ENCODE peak calls at places on chromosome 16, in four cellular contexts. E, J, S and F are unnamed samples.

GRCh38 chr16:80117731-80118130 is 423.1 kb upstream of the DYNLRB2 start:
- DNase-seq in E (no peak), J (no peak), S (no peak), F (no peak)

GRCh38 chr16:88349903-88350900 is 32.6 kb upstream of the ZNF469 start:
- DNase-seq in J (no peak), S (no peak), E (no peak), F (no peak)

GRCh38 chr16:89294486-89294885 is 77.0 kb downstream of the ZNF778 start:
- DNase-seq in S (no peak), E (no peak), J (no peak), F (no peak)

GRCh38 chr16:85211247-85211910 is 99.1 kb upstream of the CIBAR2 start:
- DNase-seq in S (no peak), J (no peak), E (no peak), F (no peak)

GRCh38 chr16:69494993-69495392 is 70.6 kb downstream of the CYB5B start:
- DNase-seq in J (peak), E (no peak), S (peak), F (no peak)

GRCh38 chr16:4113358-4114256 is 2.6 kb downstream of the ADCY9 start:
- DNase-seq in J (no peak), S (peak), E (no peak), F (no peak)

GRCh38 chr16:50463581-50464324 is 84.4 kb upstream of the NKD1 start:
- DNase-seq in S (peak), E (no peak), J (no peak), F (no peak)

GRCh38 chr16:4923853-4924252 is 13.1 kb downstream of the PPL start:
- DNase-seq in J (no peak), E (no peak), S (no peak), F (no peak)

GRCh38 chr16:74186589-74186988 is 110.0 kb upstream of the PSMD7 start:
- DNase-seq in S (no peak), E (peak), J (no peak), F (no peak)

GRCh38 chr16:48300391-48300856 is 53.1 kb upstream of the ABCC11 start:
- DNase-seq in J (no peak), S (no peak), E (peak), F (no peak)

GRCh38 chr16:19757026-19757425 is 39.0 kb downstream of the IQCK start:
- DNase-seq in S (no peak), E (peak), J (no peak), F (no peak)

GRCh38 chr16:89999831-90000574 is 19.3 kb downstream of the DBNDD1 start:
- DNase-seq in J (no peak), E (no peak), S (no peak), F (no peak)

GRCh38 chr16:67437513-67437912 is 6.6 kb downstream of the HSD11B2 start:
- DNase-seq in S (no peak), J (no peak), E (no peak), F (no peak)

GRCh38 chr16:22093952-22094351 is 1.6 kb downstream of the VWA3A start:
- DNase-seq in J (no peak), S (no peak), E (no peak), F (no peak)
- TF ChIP-seq BHLHE40 in J (no peak), S (no peak), E (no peak), F (no peak)

GRCh38 chr16:53053967-53054669 is 673 bp upstream of the CHD9 start:
- DNase-seq in E (no peak), S (peak), J (peak), F (peak)
- TF ChIP-seq RAD21 in E (no peak), S (no peak), J (no peak), F (no peak)

GRCh38 chr16:6343157-6343556 is 989.5 kb upstream of the RBFOX1 start:
- DNase-seq in J (no peak), E (no peak), S (no peak), F (no peak)
- TF ChIP-seq BHLHE40 in J (no peak), E (no peak), S (no peak), F (no peak)

DNA sequence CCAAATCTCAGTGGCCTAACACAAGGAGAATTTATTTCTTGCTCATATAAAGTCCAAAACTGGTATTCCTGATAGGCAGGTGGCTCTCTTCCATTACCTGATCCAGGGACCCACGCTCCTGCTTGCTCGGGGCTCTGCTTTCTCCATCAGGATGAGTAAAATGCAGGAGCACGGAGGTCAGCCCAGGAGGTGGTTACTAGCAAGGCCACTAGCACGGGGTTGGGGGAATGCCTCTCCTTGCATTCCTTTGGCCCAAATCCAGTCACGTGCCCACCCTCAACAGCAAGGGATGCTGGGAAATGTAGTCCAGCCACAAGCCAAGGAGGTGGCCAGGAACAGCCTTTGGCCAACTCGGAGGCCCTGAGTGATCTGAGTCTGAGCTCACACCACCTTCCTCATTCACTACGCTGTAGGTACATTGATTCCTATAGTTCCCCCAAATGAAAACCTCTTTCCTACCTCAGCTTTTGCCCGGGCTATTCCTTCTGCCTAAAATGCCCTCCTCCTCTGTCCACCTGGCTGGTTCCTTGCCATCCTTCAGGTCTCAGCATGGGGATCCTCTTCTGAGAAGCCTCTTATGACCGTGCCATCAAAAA is 38.3 kb upstream of the HAPSTR1 start:
- DNase-seq in E (peak), S (peak), J (peak), F (peak)
- TF ChIP-seq RAD21 in E (no peak), S (no peak), J (no peak), F (no peak)

DNA sequence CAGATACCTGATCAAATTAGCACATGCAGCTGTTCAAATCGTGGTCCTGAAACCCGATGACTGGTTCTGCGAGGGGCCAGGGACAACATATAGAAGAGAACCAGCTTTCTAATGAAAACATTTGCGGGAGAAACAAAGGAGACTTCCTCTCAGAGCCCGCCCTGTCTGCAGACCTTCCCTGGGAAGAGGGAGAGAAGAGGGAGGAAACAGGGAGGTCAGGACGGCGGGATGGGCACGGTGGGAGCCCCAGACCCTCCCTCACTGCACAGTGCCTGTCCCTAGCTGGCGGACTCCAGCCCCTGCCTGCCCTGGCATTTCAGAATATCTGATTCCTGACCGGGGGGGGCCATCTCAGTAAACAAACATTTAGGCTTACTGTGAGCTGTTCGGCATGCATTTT is 317.3 kb downstream of the FOXL1 start:
- DNase-seq in E (no peak), J (no peak), S (no peak), F (no peak)
- TF ChIP-seq BHLHE40 in E (no peak), J (no peak), S (no peak), F (no peak)

GRCh38 chr16:1650131-1650530 is 27.9 kb upstream of the JPT2 start:
- DNase-seq in E (no peak), S (no peak), J (no peak), F (no peak)
- TF ChIP-seq RAD21 in E (no peak), S (no peak), J (no peak), F (no peak)